ENCODE peak calls at places on chromosomes 7 and 10, in four cellular contexts. One of them, this sample, is unnamed.

GRCh38 chr10:58152698-58153263 is 114.9 kb downstream of the IPMK start:
- DNase-seq in GM12878: no peak
- DNase-seq in K562: peak
- DNase-seq in GM12891: no peak
- DNase-seq in this sample: peak

GRCh38 chr7:52140848-52141247 is 824.2 kb upstream of the COBL start:
- DNase-seq in GM12878: no peak
- DNase-seq in K562: no peak
- DNase-seq in GM12891: no peak
- DNase-seq in this sample: no peak

GRCh38 chr10:12337973-12338372 is 11.4 kb upstream of the CAMK1D start:
- DNase-seq in GM12878: no peak
- DNase-seq in K562: no peak
- DNase-seq in GM12891: no peak
- DNase-seq in this sample: no peak

GRCh38 chr10:98338318-98338717 is 70.3 kb upstream of the LOXL4 start:
- DNase-seq in GM12878: no peak
- DNase-seq in K562: no peak
- DNase-seq in GM12891: no peak
- DNase-seq in this sample: no peak

GRCh38 chr7:82263880-82264751 is 179.5 kb downstream of the CACNA2D1 start:
- DNase-seq in GM12878: no peak
- DNase-seq in K562: no peak
- DNase-seq in GM12891: no peak
- DNase-seq in this sample: no peak

GRCh38 chr7:70752794-70753241 is 379.1 kb upstream of the GALNT17 start:
- DNase-seq in GM12878: no peak
- DNase-seq in K562: no peak
- DNase-seq in GM12891: no peak
- DNase-seq in this sample: no peak

GRCh38 chr10:6579904-6580278 is at the start of gene PRKCQ:
- DNase-seq in GM12878: no peak
- DNase-seq in K562: no peak
- DNase-seq in GM12891: no peak
- DNase-seq in this sample: no peak

GRCh38 chr7:147308539-147308938 is 1191.9 kb downstream of the CNTNAP2 start:
- DNase-seq in GM12878: no peak
- DNase-seq in K562: no peak
- DNase-seq in GM12891: no peak
- DNase-seq in this sample: no peak

GRCh38 chr10:104325436-104326430 is 12.5 kb downstream of the ITPRIP start:
- DNase-seq in GM12878: no peak
- DNase-seq in K562: no peak
- DNase-seq in GM12891: no peak
- DNase-seq in this sample: no peak

GRCh38 chr7:416761-417624 is 102.7 kb downstream of the PDGFA start:
- DNase-seq in GM12878: no peak
- DNase-seq in K562: no peak
- DNase-seq in GM12891: no peak
- DNase-seq in this sample: no peak

GRCh38 chr7:7529328-7529727 is 6.3 kb downstream of the COL28A1 start:
- DNase-seq in GM12878: no peak
- DNase-seq in K562: no peak
- DNase-seq in GM12891: no peak
- DNase-seq in this sample: no peak

GRCh38 chr10:117241541-117242462 is 888 bp downstream of the SLC18A2 start:
- DNase-seq in GM12878: no peak
- DNase-seq in K562: peak
- DNase-seq in GM12891: peak
- DNase-seq in this sample: no peak

GRCh38 chr10:110414563-110415309 is 83.0 kb upstream of the DUSP5 start:
- DNase-seq in GM12878: peak
- DNase-seq in K562: no peak
- DNase-seq in GM12891: peak
- DNase-seq in this sample: peak

GRCh38 chr10:103545366-103545765 is 51.9 kb downstream of the NEURL1 start:
- DNase-seq in GM12878: no peak
- DNase-seq in K562: no peak
- DNase-seq in GM12891: no peak
- DNase-seq in this sample: no peak

GRCh38 chr7:44505595-44505994 is 15.1 kb upstream of the NUDCD3 start:
- DNase-seq in GM12878: no peak
- DNase-seq in K562: no peak
- DNase-seq in GM12891: no peak
- DNase-seq in this sample: no peak

GRCh38 chr7:23261843-23262452 is 15.4 kb downstream of the GPNMB start:
- DNase-seq in GM12878: no peak
- DNase-seq in K562: peak
- DNase-seq in GM12891: peak
- DNase-seq in this sample: peak

GRCh38 chr10:22623624-22624263 is 90.6 kb downstream of the PIP4K2A start:
- DNase-seq in GM12878: no peak
- DNase-seq in K562: peak
- DNase-seq in GM12891: no peak
- DNase-seq in this sample: no peak

GRCh38 chr10:17847586-17848296 is 38.6 kb downstream of the MRC1 start:
- DNase-seq in GM12878: no peak
- DNase-seq in K562: peak
- DNase-seq in GM12891: no peak
- DNase-seq in this sample: no peak

GRCh38 chr7:90869335-90869734 is 273.2 kb downstream of the CDK14 start:
- DNase-seq in GM12878: no peak
- DNase-seq in K562: no peak
- DNase-seq in GM12891: no peak
- DNase-seq in this sample: no peak

GRCh38 chr10:77746313-77746712 is 108.7 kb upstream of the KCNMA1 start:
- DNase-seq in GM12878: no peak
- DNase-seq in K562: no peak
- DNase-seq in GM12891: no peak
- DNase-seq in this sample: no peak

GRCh38 chr10:79209831-79210230 is 137.4 kb upstream of the PPIF start:
- DNase-seq in GM12878: no peak
- DNase-seq in K562: no peak
- DNase-seq in GM12891: no peak
- DNase-seq in this sample: no peak

GRCh38 chr7:46444266-46444665 is 523.2 kb upstream of the IGFBP3 start:
- DNase-seq in GM12878: no peak
- DNase-seq in K562: no peak
- DNase-seq in GM12891: no peak
- DNase-seq in this sample: no peak

GRCh38 chr10:69958232-69958902 is 94.3 kb upstream of the MACROH2A2 start:
- DNase-seq in GM12878: no peak
- DNase-seq in K562: peak
- DNase-seq in GM12891: peak
- DNase-seq in this sample: peak

GRCh38 chr7:78970440-78970916 is 483.0 kb downstream of the MAGI2 start:
- DNase-seq in GM12878: no peak
- DNase-seq in K562: no peak
- DNase-seq in GM12891: no peak
- DNase-seq in this sample: no peak

GRCh38 chr10:59234814-59235429 is 58.5 kb downstream of the PHYHIPL start:
- DNase-seq in GM12878: no peak
- DNase-seq in K562: no peak
- DNase-seq in GM12891: no peak
- DNase-seq in this sample: no peak

GRCh38 chr10:74156919-74157289 is 5.9 kb downstream of the ADK start:
- DNase-seq in GM12878: no peak
- DNase-seq in K562: peak
- DNase-seq in GM12891: no peak
- DNase-seq in this sample: peak

GRCh38 chr7:102468416-102469350 is 3.9 kb downstream of the LRWD1 start:
- DNase-seq in GM12878: no peak
- DNase-seq in K562: no peak
- DNase-seq in GM12891: no peak
- DNase-seq in this sample: no peak

GRCh38 chr7:2570021-2570420 is 11.2 kb downstream of the IQCE start:
- DNase-seq in GM12878: no peak
- DNase-seq in K562: no peak
- DNase-seq in GM12891: no peak
- DNase-seq in this sample: no peak

GRCh38 chr7:73427902-73428696 is 5.5 kb upstream of the FZD9 start:
- DNase-seq in GM12878: no peak
- DNase-seq in K562: no peak
- DNase-seq in GM12891: no peak
- DNase-seq in this sample: no peak

GRCh38 chr10:25522946-25523608 is 348.3 kb downstream of the GPR158 start:
- DNase-seq in GM12878: no peak
- DNase-seq in K562: peak
- DNase-seq in GM12891: no peak
- DNase-seq in this sample: no peak

GRCh38 chr10:81838950-81839349 is 36.0 kb upstream of the NRG3 start:
- DNase-seq in GM12878: no peak
- DNase-seq in K562: no peak
- DNase-seq in GM12891: no peak
- DNase-seq in this sample: no peak

GRCh38 chr7:2540133-2540532 is 15.2 kb downstream of the BRAT1 start:
- DNase-seq in GM12878: no peak
- DNase-seq in K562: no peak
- DNase-seq in GM12891: no peak
- DNase-seq in this sample: no peak

GRCh38 chr7:77242068-77242467 is 42.4 kb upstream of the FGL2 start:
- DNase-seq in GM12878: no peak
- DNase-seq in K562: no peak
- DNase-seq in GM12891: no peak
- DNase-seq in this sample: no peak

GRCh38 chr7:1241510-1242128 is 8.9 kb downstream of the UNCX start:
- DNase-seq in GM12878: no peak
- DNase-seq in K562: no peak
- DNase-seq in GM12891: no peak
- DNase-seq in this sample: no peak

GRCh38 chr10:119042169-119042568 is 12.7 kb downstream of the NANOS1 start:
- DNase-seq in GM12878: no peak
- DNase-seq in K562: no peak
- DNase-seq in GM12891: no peak
- DNase-seq in this sample: no peak

GRCh38 chr10:117619200-117619599 is 76.7 kb downstream of the EMX2 start:
- DNase-seq in GM12878: no peak
- DNase-seq in K562: no peak
- DNase-seq in GM12891: no peak
- DNase-seq in this sample: no peak

GRCh38 chr7:786472-787255 is 45.6 kb upstream of the SUN1 start:
- DNase-seq in GM12878: no peak
- DNase-seq in K562: peak
- DNase-seq in GM12891: peak
- DNase-seq in this sample: peak

GRCh38 chr10:131021246-131021895 is 290.1 kb downstream of the TCERG1L start:
- DNase-seq in GM12878: no peak
- DNase-seq in K562: no peak
- DNase-seq in GM12891: no peak
- DNase-seq in this sample: no peak
- TF ChIP-seq SPI1 in GM12878: no peak
- TF ChIP-seq SPI1 in K562: no peak
- TF ChIP-seq SPI1 in GM12891: no peak
- TF ChIP-seq SPI1 in this sample: no peak

DNA sequence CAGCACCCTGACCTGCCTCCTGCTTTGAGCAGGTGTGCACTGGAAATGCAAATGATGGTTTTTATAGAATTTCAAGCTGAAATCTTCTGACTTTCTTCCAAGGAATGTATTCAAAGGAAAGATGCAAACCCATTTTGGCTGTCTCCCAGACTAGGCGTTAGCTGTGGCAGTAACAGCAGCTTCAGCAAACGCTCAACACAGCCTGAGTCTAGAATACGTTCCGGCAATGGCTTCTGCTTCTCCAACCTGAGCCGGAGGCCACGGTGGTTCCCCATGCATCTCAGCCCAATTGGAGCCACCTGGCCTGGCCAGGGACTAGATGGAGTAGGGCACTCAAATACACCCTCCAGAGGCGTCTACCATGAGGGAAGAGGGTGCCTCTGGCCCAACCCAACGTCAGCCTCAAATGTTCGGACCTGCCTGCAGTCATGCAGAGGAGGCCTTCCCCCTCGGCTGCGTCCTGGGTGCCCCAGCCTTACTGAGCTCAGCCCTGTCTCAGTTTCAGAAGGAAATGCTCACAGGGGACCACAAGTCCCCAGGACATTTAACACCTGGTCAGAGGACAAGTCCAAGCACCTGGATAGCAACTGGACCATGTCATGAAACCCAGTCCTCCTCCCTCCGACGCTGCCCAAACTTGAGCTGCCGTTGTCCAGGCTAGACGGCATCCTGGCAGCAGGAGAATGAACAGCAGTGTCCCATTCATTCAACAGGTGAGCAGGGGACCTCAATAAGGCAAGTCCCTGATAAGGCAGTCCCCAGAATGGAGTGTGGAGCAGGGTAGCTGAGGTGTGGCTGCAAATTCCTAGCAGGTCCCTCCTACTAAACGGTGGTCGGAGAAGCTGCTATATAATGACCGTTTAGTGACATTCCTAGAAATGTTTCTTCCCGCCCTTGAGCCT is 170.1 kb downstream of the PRKAG2 start:
- DNase-seq in GM12878: no peak
- DNase-seq in K562: no peak
- DNase-seq in GM12891: no peak
- DNase-seq in this sample: no peak
- TF ChIP-seq SPI1 in GM12878: no peak
- TF ChIP-seq SPI1 in K562: no peak
- TF ChIP-seq SPI1 in GM12891: no peak
- TF ChIP-seq SPI1 in this sample: no peak

DNA sequence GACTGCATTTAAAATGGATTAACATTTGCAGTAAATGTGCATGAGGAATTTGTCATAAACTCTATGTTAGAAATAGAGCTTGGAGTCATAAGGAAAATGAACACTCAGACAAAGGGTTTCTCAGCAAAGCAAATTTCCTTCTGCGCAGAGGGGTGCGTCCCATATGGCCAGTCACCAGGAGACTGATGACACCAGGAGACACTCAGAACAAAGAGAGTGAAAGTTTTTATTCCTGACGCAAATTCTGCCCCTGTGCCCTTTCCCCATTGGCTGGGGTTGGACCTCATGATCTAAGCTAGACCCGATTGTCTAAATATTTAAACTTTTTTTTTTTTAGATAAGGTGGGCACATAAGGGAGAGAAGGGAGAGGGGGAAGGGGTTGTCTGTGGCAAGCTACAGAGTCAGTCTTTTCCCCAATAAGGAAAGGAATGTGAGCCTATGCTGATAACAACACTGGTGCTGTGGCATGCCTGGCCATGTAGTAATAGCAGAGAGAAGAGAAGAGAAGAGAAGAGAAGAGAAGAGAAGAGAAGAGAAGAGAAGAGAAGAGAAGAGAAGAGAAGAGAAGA is 202.0 kb downstream of the POM121L12 start:
- DNase-seq in GM12878: no peak
- DNase-seq in K562: no peak
- DNase-seq in GM12891: no peak
- DNase-seq in this sample: no peak
- TF ChIP-seq SPI1 in GM12878: no peak
- TF ChIP-seq SPI1 in K562: no peak
- TF ChIP-seq SPI1 in GM12891: no peak
- TF ChIP-seq SPI1 in this sample: no peak

GRCh38 chr10:124349231-124349992 is 69.3 kb downstream of the OAT start:
- DNase-seq in GM12878: no peak
- DNase-seq in K562: no peak
- DNase-seq in GM12891: no peak
- DNase-seq in this sample: no peak
- TF ChIP-seq SPI1 in GM12878: no peak
- TF ChIP-seq SPI1 in K562: no peak
- TF ChIP-seq SPI1 in GM12891: no peak
- TF ChIP-seq SPI1 in this sample: no peak

This sample was measured in HL-60.